ENCODE peak calls at places on chromosomes 2 and 18, in nine cellular contexts. O, D, B, V, R, C, Y, U and Z are unnamed samples.

GRCh38 chr2:64492272-64492671 is 31.9 kb upstream of the AFTPH start:
- DNase-seq in O (no peak), D (no peak), B (no peak), V (no peak), R (no peak), C (no peak), Y (no peak), U (peak; percentile 22), Z (no peak)

GRCh38 chr2:190180313-190181065 is 118.0 kb upstream of the MSTN start:
- DNase-seq in O (peak; percentile 30), D (peak; percentile 82), B (peak; percentile 86), V (peak; percentile 76), R (no peak), C (peak; percentile 87), Y (peak; percentile 90), U (no peak), Z (peak; percentile 71)

GRCh38 chr18:24990548-24991219 is 361.3 kb downstream of the ZNF521 start:
- DNase-seq in O (no peak), D (no peak), B (no peak), V (no peak), R (no peak), C (no peak), Y (no peak), U (no peak), Z (peak; percentile 13)

GRCh38 chr2:29372185-29372584 is 257.0 kb downstream of the CLIP4 start:
- DNase-seq in O (no peak), D (no peak), B (no peak), V (no peak), R (peak; percentile 83), C (no peak), Y (no peak), U (no peak), Z (no peak)

GRCh38 chr2:71672640-71673401 is 219.5 kb downstream of the DYSF start:
- DNase-seq in O (no peak), D (peak; percentile 15), B (no peak), V (no peak), R (no peak), C (no peak), Y (no peak), U (no peak), Z (no peak)

GRCh38 chr18:55475916-55476315 is 112.1 kb downstream of the TCF4 start:
- DNase-seq in O (no peak), D (no peak), B (no peak), V (no peak), R (no peak), C (no peak), Y (no peak), U (no peak), Z (no peak)

GRCh38 chr2:168758970-168759820 is 43.2 kb upstream of the NOSTRIN start:
- DNase-seq in O (peak; percentile 29), D (no peak), B (peak; percentile 56), V (no peak), R (peak; percentile 71), C (peak; percentile 58), Y (no peak), U (peak; percentile 75), Z (peak; percentile 29)

GRCh38 chr2:219803294-219803693 is 175.9 kb downstream of the SLC4A3 start:
- DNase-seq in O (no peak), D (no peak), B (no peak), V (no peak), R (peak; percentile 54), C (no peak), Y (no peak), U (peak; percentile 12), Z (peak; percentile 4)

GRCh38 chr2:119531292-119531691 is 7.0 kb upstream of the SCTR start:
- DNase-seq in O (no peak), D (no peak), B (peak; percentile 89), V (no peak), R (no peak), C (no peak), Y (no peak), U (peak; percentile 16), Z (no peak)

DNA sequence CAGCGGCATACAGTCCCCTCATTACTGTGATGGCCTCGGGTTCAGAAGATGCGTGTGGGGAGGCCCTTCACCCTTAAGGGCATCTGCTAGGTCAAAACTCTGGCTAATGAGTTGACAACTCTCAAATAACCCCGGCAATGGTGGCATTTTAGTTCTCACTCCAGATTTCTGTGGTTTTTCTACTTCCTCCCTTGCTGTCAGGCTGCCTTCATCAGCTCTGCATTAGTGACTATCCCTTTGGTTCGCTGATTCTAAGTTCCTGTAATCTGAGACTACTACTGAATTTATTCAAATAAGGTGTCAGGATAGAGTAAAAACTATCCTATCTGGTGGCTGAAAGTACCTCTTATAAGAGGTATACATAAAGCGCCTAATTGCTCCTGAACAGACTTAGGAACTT is 194.7 kb downstream of the DNER start:
- DNase-seq in O (no peak), D (no peak), B (peak; percentile 25), V (no peak), R (peak; percentile 1), C (peak; percentile 7), Y (no peak), U (no peak), Z (peak; percentile 9)
- H3K4me3 ChIP-seq in O (no peak overlapping the region), D (no peak overlapping the region), B (no peak overlapping the region), V (no peak overlapping the region), R (no peak overlapping the region), C (no peak overlapping the region), Y (no peak overlapping the region), U (no peak overlapping the region), Z (no peak overlapping the region)

GRCh38 chr2:161232571-161232970 is 72.3 kb downstream of the TANK start:
- DNase-seq in O (no peak), D (no peak), B (no peak), V (no peak), R (no peak), C (no peak), Y (no peak), U (no peak), Z (no peak)
- TF ChIP-seq CTCF in O (no peak), D (no peak), B (no peak), V (no peak), R (peak; percentile 11), C (no peak), Y (no peak), U (no peak), Z (no peak)

GRCh38 chr2:216081487-216082387 is at the start of the genes PECR and TMEM169:
- DNase-seq in O (peak; percentile 78), D (peak; percentile 88), B (peak; percentile 94), V (peak; percentile 92), R (peak; percentile 67), C (peak; percentile 83), Y (peak; percentile 97), U (peak; percentile 47), Z (peak; percentile 37)

GRCh38 chr2:216081012-216081411 is 597 bp downstream of the PECR start:
- DNase-seq in O (no peak), D (no peak), B (no peak), V (no peak), R (peak; percentile 5), C (no peak), Y (no peak), U (no peak), Z (no peak)

GRCh38 chr2:216082805-216083204 is 1.1 kb downstream of the TMEM169 start:
- DNase-seq in O (no peak), D (peak; percentile 14), B (peak; percentile 45), V (no peak), R (no peak), C (no peak), Y (no peak), U (no peak), Z (no peak)

GRCh38 chr2:216083464-216084279 is 2.0 kb downstream of the TMEM169 start:
- DNase-seq in O (no peak), D (no peak), B (peak; percentile 73), V (no peak), R (no peak), C (no peak), Y (no peak), U (peak; percentile 53), Z (no peak)

DNA sequence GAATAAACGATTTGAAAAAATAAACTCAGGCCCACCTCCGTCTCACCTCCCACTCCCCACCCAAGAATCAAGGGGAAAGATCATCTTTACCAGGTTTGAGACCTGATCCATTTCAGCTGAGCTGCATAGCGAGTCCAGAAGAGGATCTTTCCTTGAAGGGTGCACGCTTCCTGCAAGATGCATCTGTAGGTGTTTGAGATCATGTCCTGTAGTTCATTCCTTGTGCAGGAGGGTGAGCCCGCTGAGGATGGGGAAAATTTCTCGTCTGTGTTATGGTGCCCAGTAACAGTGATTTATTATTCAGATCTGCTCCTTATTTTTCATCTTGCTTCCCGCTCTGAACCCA is 642 bp downstream of the TMEM169 start:
- DNase-seq in O (no peak), D (no peak), B (no peak), V (no peak), R (no peak), C (no peak), Y (no peak), U (no peak), Z (no peak)
- H3K4me3 ChIP-seq in O (peak overlapping the region; percentile 60), D (peak overlapping the region; percentile 91), B (peak overlapping the region; percentile 83), V (peak overlapping the region; percentile 76), R (peak overlapping the region; percentile 77), C (peak overlapping the region; percentile 71), Y (peak overlapping the region; percentile 73), U (peak overlapping the region; percentile 68), Z (peak overlapping the region; percentile 68)

GRCh38 chr2:10142640-10142965 is 20.1 kb downstream of the RRM2 start:
- DNase-seq in O (no peak), D (no peak), B (no peak), V (no peak), R (no peak), C (no peak), Y (no peak), U (no peak), Z (no peak)
- TF ChIP-seq CTCF in O (no peak), D (peak; percentile 43), B (peak; percentile 9), V (no peak), R (peak; percentile 0), C (no peak), Y (no peak), U (no peak), Z (no peak)